ENCODE peak calls at places on chromosomes 4 and X, in five cellular contexts. V is fibroblast of the aortic adventitia, W is fibroblast of lung, C is GM23338, B is H7. T is an unnamed sample.

GRCh38 chr4:170672571-170672970 is 582.8 kb upstream of the AADAT start:
- DNase-seq in B (no peak), V (peak; percentile 58), W (no peak), C (no peak), T (peak; percentile 19)

GRCh38 chr4:156948738-156949137 is 22.9 kb downstream of the PDGFC start:
- DNase-seq in B (no peak), C (no peak), V (no peak), W (no peak), T (no peak)

GRCh38 chr4:188534917-188535316 is 395.7 kb downstream of the TRIML1 start:
- DNase-seq in B (no peak), W (no peak), C (no peak), V (no peak), T (no peak)

GRCh38 chr4:169417629-169418282 is 147.0 kb upstream of the SH3RF1 start:
- DNase-seq in B (no peak), W (no peak), V (peak; percentile 47), C (no peak), T (no peak)

GRCh38 chr4:99855677-99856076 is 38.5 kb downstream of the LAMTOR3 start:
- DNase-seq in V (no peak), W (peak; percentile 21), C (no peak), B (no peak), T (no peak)

GRCh38 chr4:188372051-188372450 is 232.8 kb downstream of the TRIML1 start:
- DNase-seq in C (no peak), W (peak; percentile 21), V (no peak), B (no peak), T (peak; percentile 21)

GRCh38 chr4:8682725-8683124 is 90.2 kb downstream of the CPZ start:
- DNase-seq in W (no peak), C (no peak), V (no peak), B (peak; percentile 9), T (no peak)

GRCh38 chrX:39532761-39533160 is 565.0 kb downstream of the BCOR start:
- DNase-seq in V (no peak), W (no peak), B (no peak), C (no peak), T (no peak)

GRCh38 chrX:39328661-39329060 is 527.4 kb downstream of the MID1IP1 start:
- DNase-seq in W (no peak), V (no peak), C (no peak), B (no peak), T (no peak)

GRCh38 chrX:69505772-69506616 is 1.9 kb downstream of the NALF2 start:
- DNase-seq in V (no peak), W (no peak), C (peak; percentile 12), B (no peak), T (no peak)

GRCh38 chr4:169142390-169142789 is 128.4 kb downstream of the SH3RF1 start:
- DNase-seq in W (peak; percentile 41), V (no peak), B (no peak), C (no peak), T (no peak)

GRCh38 chrX:34956915-34957314 is 14.3 kb downstream of the FAM47B start:
- DNase-seq in C (no peak), B (no peak), V (peak; percentile 52), W (peak; percentile 42), T (no peak)

GRCh38 chr4:17316566-17316965 is 195.3 kb downstream of the QDPR start:
- DNase-seq in B (no peak), W (no peak), C (no peak), V (no peak), T (peak; percentile 14)

GRCh38 chrX:150696264-150696789 is 3.1 kb downstream of the MTMR1 start:
- DNase-seq in B (no peak), V (no peak), C (no peak), W (no peak), T (no peak)

GRCh38 chr4:2837904-2838496 is 5.6 kb upstream of the ADD1 start:
- DNase-seq in W (peak; percentile 59), C (no peak), V (peak; percentile 59), B (peak; percentile 48), T (no peak)

GRCh38 chr4:24137596-24137962 is 247.7 kb upstream of the PPARGC1A start:
- DNase-seq in V (no peak), W (no peak), C (no peak), B (no peak), T (no peak)

GRCh38 chrX:15468036-15468435 is 25.1 kb downstream of the PIR start:
- DNase-seq in W (peak; percentile 72), B (peak; percentile 25), V (peak; percentile 85), C (peak; percentile 27), T (no peak)

GRCh38 chrX:106919932-106920452 is at the start of gene CLDN2:
- DNase-seq in V (no peak), B (peak; percentile 71), W (no peak), C (peak; percentile 64), T (no peak)

GRCh38 chr4:49032440-49033161 is 46.5 kb downstream of the CWH43 start:
- DNase-seq in B (peak; percentile 8), C (peak; percentile 37), W (no peak), V (peak; percentile 13), T (peak; percentile 1)

GRCh38 chr4:93042746-93043145 is 739.0 kb downstream of the GRID2 start:
- DNase-seq in C (no peak), W (no peak), B (no peak), V (no peak), T (no peak)

DNA sequence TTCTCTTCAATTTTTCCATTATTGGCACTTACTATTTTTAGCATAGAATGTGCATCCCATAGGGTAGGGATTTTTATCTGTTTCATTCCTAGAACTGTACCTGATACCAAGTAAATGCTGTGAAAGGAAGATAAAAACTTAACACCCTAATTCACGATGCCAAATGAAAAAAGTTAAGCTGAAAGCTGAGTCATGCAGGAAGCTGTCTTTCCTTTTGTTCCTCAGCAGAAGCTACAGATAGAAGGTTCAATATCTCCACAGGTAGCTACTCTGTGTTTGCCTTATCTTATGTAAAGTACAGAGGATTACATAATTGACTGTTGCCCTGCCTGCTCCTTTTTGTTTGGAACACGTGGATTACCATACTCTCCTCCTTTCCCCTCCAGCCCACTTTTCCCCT is 77.0 kb downstream of the LRP2BP start:
- DNase-seq in B (peak; percentile 39), W (no peak), C (peak; percentile 86), V (no peak), T (no peak)
- H3K4me3 ChIP-seq in B (no peak overlapping the region), W (no peak overlapping the region), C (peak overlapping the region; percentile 17), V (no peak overlapping the region), T (no peak overlapping the region)

GRCh38 chrX:101973066-101973465 is 41.2 kb upstream of the ZMAT1 start:
- DNase-seq in C (no peak), B (no peak), W (no peak), V (no peak), T (no peak)

GRCh38 chrX:101977091-101977490 is 45.3 kb upstream of the ZMAT1 start:
- DNase-seq in W (no peak), V (no peak), B (no peak), C (no peak), T (no peak)
- H3K4me3 ChIP-seq in W (no peak overlapping the region), V (no peak overlapping the region), B (no peak overlapping the region), C (no peak overlapping the region), T (no peak overlapping the region)

GRCh38 chr4:138239496-138239895 is 2.7 kb downstream of the SLC7A11 start:
- DNase-seq in W (peak; percentile 9), B (no peak), V (no peak), C (no peak), T (no peak)

GRCh38 chr4:138241281-138242075 is 671 bp downstream of the SLC7A11 start:
- DNase-seq in W (peak; percentile 45), B (no peak), V (peak; percentile 61), C (peak; percentile 30), T (no peak)

GRCh38 chr4:138243369-138243768 is 1.2 kb upstream of the SLC7A11 start:
- DNase-seq in V (peak; percentile 38), C (no peak), B (no peak), W (no peak), T (no peak)

GRCh38 chr4:138242830-138243149 is 641 bp upstream of the SLC7A11 start:
- DNase-seq in V (no peak), C (no peak), B (no peak), W (no peak), T (no peak)

DNA sequence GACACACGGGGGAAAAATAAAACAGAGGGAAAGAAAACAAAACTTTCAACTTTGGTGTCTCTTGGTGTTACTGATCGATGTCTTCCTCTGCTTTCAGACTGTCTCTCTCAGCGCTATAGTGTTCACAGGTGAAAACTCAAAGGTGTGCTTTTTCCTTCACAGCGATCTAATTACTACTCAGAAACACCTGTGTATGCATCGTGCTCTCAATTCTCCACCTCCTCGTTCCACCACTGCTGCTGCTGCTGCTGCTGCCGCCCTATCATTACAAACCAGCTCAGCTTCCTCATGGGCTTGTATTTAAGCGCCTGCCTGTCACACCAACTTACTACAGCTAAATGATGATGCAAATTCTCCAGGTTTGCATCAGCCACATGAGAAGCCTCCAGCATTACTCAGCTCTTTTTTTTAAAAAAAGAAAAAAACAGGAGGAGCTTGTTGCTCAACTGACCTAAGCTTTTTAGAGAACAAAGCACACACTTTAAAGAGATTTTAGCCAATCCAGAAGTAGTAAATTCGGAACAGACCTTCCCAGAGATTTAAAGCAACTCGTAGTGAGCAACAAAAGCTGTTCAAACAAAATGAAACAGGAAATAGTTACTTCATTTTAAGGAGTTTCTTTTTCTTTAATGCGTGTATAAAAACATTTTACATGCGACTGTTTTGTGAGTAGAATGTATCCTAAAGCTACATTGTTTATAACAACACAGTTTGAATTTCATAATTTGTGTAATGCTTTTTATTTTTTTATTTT is at the start of gene SLC7A11:
- DNase-seq in W (peak; percentile 99), B (peak; percentile 42), V (peak; percentile 99), C (peak; percentile 98), T (peak; percentile 98)
- H3K4me3 ChIP-seq in W (peak within 1 kb of the TSS; percentile 58), B (peak within 1 kb of the TSS; percentile 72), V (peak within 1 kb of the TSS; percentile 74), C (peak within 1 kb of the TSS; percentile 74), T (peak within 1 kb of the TSS; percentile 65)

GRCh38 chrX:2693123-2693438 is 2.0 kb downstream of the CD99 start:
- DNase-seq in B (no peak), V (no peak), W (no peak), C (no peak), T (no peak)

GRCh38 chrX:2690856-2691542 is at the start of gene CD99:
- DNase-seq in B (peak; percentile 96), V (peak; percentile 82), C (peak; percentile 84), W (peak; percentile 87), T (no peak)

GRCh38 chrX:2692221-2693122 is 1.4 kb downstream of the CD99 start:
- DNase-seq in C (peak; percentile 50), W (peak; percentile 63), V (peak; percentile 79), B (peak; percentile 63), T (no peak)

GRCh38 chrX:2691543-2692220 is 587 bp downstream of the CD99 start:
- DNase-seq in V (peak; percentile 62), C (peak; percentile 39), B (peak; percentile 69), W (peak; percentile 61), T (no peak)

DNA sequence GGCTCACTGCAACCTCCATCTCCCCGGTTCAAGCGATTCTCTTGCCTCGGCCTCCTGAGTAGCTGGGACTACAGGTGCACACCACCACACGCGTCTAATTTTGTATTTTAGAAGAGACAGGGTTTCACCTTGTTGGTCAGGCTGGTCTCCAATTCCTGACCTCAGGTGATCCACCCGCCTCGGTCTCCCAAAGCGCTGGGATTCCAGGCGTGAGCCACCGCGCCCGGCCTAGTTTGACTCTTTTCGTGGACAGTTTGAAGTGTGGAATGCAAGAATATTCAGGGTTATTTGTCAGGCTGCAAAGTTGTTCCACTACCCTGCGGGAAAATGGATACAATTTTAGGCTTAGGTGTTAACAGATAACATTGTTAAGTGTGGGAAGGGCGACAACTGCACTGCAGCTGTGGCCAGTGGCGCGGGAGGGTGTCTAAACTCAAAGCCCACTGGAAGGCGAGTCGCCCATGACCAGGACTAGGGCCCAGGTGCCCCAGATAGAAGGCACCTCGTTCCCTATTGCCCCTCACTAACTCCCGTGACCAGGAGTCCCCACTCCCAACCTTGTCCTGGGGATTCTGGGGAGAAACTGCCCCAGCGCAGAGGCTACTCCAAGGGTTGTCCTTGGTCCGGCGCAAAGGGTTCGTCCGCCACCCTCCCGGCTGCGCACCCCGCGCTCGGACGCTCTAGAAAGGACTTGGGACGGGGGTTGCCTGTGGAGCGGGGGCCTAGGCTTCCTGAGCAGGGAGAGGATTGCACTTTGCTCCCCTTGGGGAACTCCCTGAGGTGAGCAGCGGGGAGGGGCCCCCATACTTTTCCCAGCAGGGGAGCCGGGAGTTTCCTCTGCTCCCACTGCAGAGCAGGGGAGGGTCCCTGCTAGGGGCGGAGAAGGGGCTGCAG is 1.1 kb upstream of the CD99 start:
- DNase-seq in W (no peak), C (peak; percentile 58), B (peak; percentile 79), V (no peak), T (no peak)
- H3K4me3 ChIP-seq in W (no peak overlapping the region), C (peak overlapping the region; percentile 87), B (peak overlapping the region; percentile 83), V (peak overlapping the region; percentile 85), T (peak overlapping the region; percentile 88)

T was measured in skeletal muscle cell.